ENCODE peak calls at places on chromosomes 6 and 20, in eight cellular contexts. F, O, H, M, Z, L, B and S are unnamed samples.

GRCh38 chr20:63617876-63618265 is 9.0 kb downstream of the GMEB2 start:
- DNase-seq in F (no peak), O (no peak), H (no peak), M (no peak), Z (no peak), L (no peak), B (no peak), S (no peak)

GRCh38 chr6:169185011-169185521 is 68.6 kb downstream of the THBS2 start:
- DNase-seq in F (no peak), O (no peak), H (no peak), M (no peak), Z (no peak), L (no peak), B (no peak), S (no peak)

GRCh38 chr6:157994126-157994795 is 12.6 kb downstream of the SYNJ2 start:
- DNase-seq in F (peak; percentile 41), O (no peak), H (peak; percentile 39), M (no peak), Z (no peak), L (no peak), B (no peak), S (no peak)

GRCh38 chr6:37456816-37457560 is 24.0 kb downstream of the CMTR1 start:
- DNase-seq in F (no peak), O (no peak), H (peak; percentile 24), M (no peak), Z (no peak), L (peak; percentile 23), B (no peak), S (peak; percentile 90)

GRCh38 chr6:31558318-31558625 is 10.9 kb downstream of the NFKBIL1 start:
- DNase-seq in F (no peak), O (no peak), H (no peak), M (no peak), Z (no peak), L (no peak), B (no peak), S (no peak)

GRCh38 chr6:136235233-136235564 is 14.9 kb downstream of the MTFR2 start:
- DNase-seq in F (no peak), O (no peak), H (no peak), M (no peak), Z (no peak), L (no peak), B (no peak), S (no peak)

GRCh38 chr6:88704980-88705379 is 258.4 kb downstream of the RNGTT start:
- DNase-seq in F (peak; percentile 80), O (no peak), H (no peak), M (no peak), Z (no peak), L (no peak), B (no peak), S (peak; percentile 1)

GRCh38 chr6:170423030-170423429 is 116.5 kb downstream of the FAM120B start:
- DNase-seq in F (no peak), O (peak; percentile 78), H (no peak), M (no peak), Z (no peak), L (no peak), B (no peak), S (no peak)

GRCh38 chr6:51814418-51814817 is 273.0 kb downstream of the PKHD1 start:
- DNase-seq in F (no peak), O (no peak), H (no peak), M (no peak), Z (no peak), L (no peak), B (peak; percentile 1), S (no peak)

GRCh38 chr20:46648903-46649649 is 2.2 kb downstream of the SLC13A3 start:
- DNase-seq in F (no peak), O (no peak), H (no peak), M (no peak), Z (no peak), L (no peak), B (no peak), S (no peak)

GRCh38 chr6:24929255-24929654 is 6.5 kb downstream of the RIPOR2 start:
- DNase-seq in F (peak; percentile 58), O (no peak), H (no peak), M (no peak), Z (no peak), L (no peak), B (no peak), S (no peak)

GRCh38 chr6:132931937-132932336 is 117.6 kb downstream of the RPS12 start:
- DNase-seq in F (peak; percentile 32), O (no peak), H (no peak), M (peak; percentile 23), Z (no peak), L (peak; percentile 19), B (no peak), S (peak; percentile 43)

GRCh38 chr20:46411637-46412036 is 5.2 kb upstream of the ELMO2 start:
- DNase-seq in F (no peak), O (no peak), H (no peak), M (no peak), Z (no peak), L (no peak), B (no peak), S (no peak)

GRCh38 chr20:25136643-25137559 is 55.0 kb upstream of the VSX1 start:
- DNase-seq in F (no peak), O (no peak), H (peak; percentile 58), M (peak; percentile 73), Z (no peak), L (peak; percentile 97), B (peak; percentile 61), S (peak; percentile 92)

GRCh38 chr6:10393544-10394225 is 21.2 kb downstream of the TFAP2A start:
- DNase-seq in F (peak; percentile 27), O (no peak), H (no peak), M (no peak), Z (no peak), L (no peak), B (no peak), S (no peak)